ENCODE peak calls at places on chromosomes 16 and 17, in seven cellular contexts. One of them, this sample, is unnamed.

GRCh38 chr17:80045703-80046102 is 9.3 kb downstream of the CCDC40 start:
- DNase-seq in body of pancreas: peak
- DNase-seq in psoas muscle: no peak
- DNase-seq in tibial nerve: no peak
- DNase-seq in BJ: no peak
- DNase-seq in coronary artery: no peak
- DNase-seq in progenitor cell of endocrine pancreas: no peak
- DNase-seq in this sample: no peak

GRCh38 chr17:40452074-40452787 is 9.0 kb downstream of the IGFBP4 start:
- DNase-seq in body of pancreas: no peak
- DNase-seq in psoas muscle: peak
- DNase-seq in tibial nerve: no peak
- DNase-seq in BJ: peak
- DNase-seq in coronary artery: no peak
- DNase-seq in progenitor cell of endocrine pancreas: no peak
- DNase-seq in this sample: peak

GRCh38 chr17:21161498-21162393 is 35.0 kb downstream of the DHRS7B start:
- DNase-seq in body of pancreas: no peak
- DNase-seq in psoas muscle: no peak
- DNase-seq in tibial nerve: no peak
- DNase-seq in BJ: peak
- DNase-seq in coronary artery: no peak
- DNase-seq in progenitor cell of endocrine pancreas: no peak
- DNase-seq in this sample: no peak

GRCh38 chr17:41665566-41666335 is 22.9 kb upstream of the EIF1 start:
- DNase-seq in body of pancreas: peak
- DNase-seq in psoas muscle: peak
- DNase-seq in tibial nerve: peak
- DNase-seq in BJ: no peak
- DNase-seq in coronary artery: peak
- DNase-seq in progenitor cell of endocrine pancreas: peak
- DNase-seq in this sample: peak

GRCh38 chr16:87628940-87629339 is 26.6 kb downstream of the JPH3 start:
- DNase-seq in body of pancreas: no peak
- DNase-seq in psoas muscle: no peak
- DNase-seq in tibial nerve: no peak
- DNase-seq in BJ: no peak
- DNase-seq in coronary artery: no peak
- DNase-seq in progenitor cell of endocrine pancreas: no peak
- DNase-seq in this sample: no peak

GRCh38 chr17:21039839-21040575 is 2.8 kb downstream of the USP22 start:
- DNase-seq in body of pancreas: no peak
- DNase-seq in psoas muscle: no peak
- DNase-seq in tibial nerve: no peak
- DNase-seq in BJ: no peak
- DNase-seq in coronary artery: no peak
- DNase-seq in progenitor cell of endocrine pancreas: no peak
- DNase-seq in this sample: no peak

GRCh38 chr16:4935231-4935855 is 1.6 kb downstream of the PPL start:
- DNase-seq in body of pancreas: peak
- DNase-seq in psoas muscle: peak
- DNase-seq in tibial nerve: peak
- DNase-seq in BJ: peak
- DNase-seq in coronary artery: peak
- DNase-seq in progenitor cell of endocrine pancreas: no peak
- DNase-seq in this sample: peak

GRCh38 chr17:15914400-15915165 is 30.3 kb upstream of the ADORA2B start:
- DNase-seq in body of pancreas: no peak
- DNase-seq in psoas muscle: no peak
- DNase-seq in tibial nerve: no peak
- DNase-seq in BJ: no peak
- DNase-seq in coronary artery: peak
- DNase-seq in progenitor cell of endocrine pancreas: no peak
- DNase-seq in this sample: no peak

GRCh38 chr16:11675561-11676511 is 7.6 kb downstream of the SNN start:
- DNase-seq in body of pancreas: peak
- DNase-seq in psoas muscle: peak
- DNase-seq in tibial nerve: no peak
- DNase-seq in BJ: no peak
- DNase-seq in coronary artery: no peak
- DNase-seq in progenitor cell of endocrine pancreas: no peak
- DNase-seq in this sample: peak

DNA sequence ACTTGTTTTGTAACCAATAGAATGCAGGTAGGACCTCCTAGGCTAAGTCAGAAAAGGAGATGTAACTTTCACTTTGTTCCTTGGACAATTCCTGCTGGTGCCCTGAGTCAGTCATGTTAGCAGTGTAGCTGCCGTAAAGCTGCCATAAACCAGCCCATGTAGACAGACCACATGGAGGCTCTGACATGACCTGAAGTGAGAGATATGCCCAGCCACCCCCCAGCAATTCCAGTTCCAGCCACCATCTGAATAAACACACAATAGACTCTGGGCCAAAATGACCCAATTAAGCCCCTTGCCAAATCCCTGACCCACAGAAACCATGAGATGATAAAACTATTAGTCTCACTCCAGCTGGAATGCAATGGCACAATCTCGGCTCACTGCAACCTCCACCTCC is 20.6 kb downstream of the SMURF2 start:
- DNase-seq in body of pancreas: peak
- DNase-seq in psoas muscle: no peak
- DNase-seq in tibial nerve: no peak
- DNase-seq in BJ: peak
- DNase-seq in coronary artery: no peak
- DNase-seq in progenitor cell of endocrine pancreas: no peak
- DNase-seq in this sample: no peak
- TF ChIP-seq CTCF in body of pancreas: no peak
- TF ChIP-seq CTCF in psoas muscle: no peak
- TF ChIP-seq CTCF in tibial nerve: no peak
- TF ChIP-seq CTCF in BJ: peak
- TF ChIP-seq CTCF in coronary artery: no peak
- TF ChIP-seq CTCF in progenitor cell of endocrine pancreas: no peak
- TF ChIP-seq CTCF in this sample: no peak

GRCh38 chr16:28879841-28880588 is 1.7 kb downstream of the ATP2A1 start:
- DNase-seq in body of pancreas: peak
- DNase-seq in psoas muscle: peak
- DNase-seq in tibial nerve: peak
- DNase-seq in BJ: peak
- DNase-seq in coronary artery: peak
- DNase-seq in progenitor cell of endocrine pancreas: peak
- DNase-seq in this sample: peak
- TF ChIP-seq CTCF in body of pancreas: peak
- TF ChIP-seq CTCF in psoas muscle: no peak
- TF ChIP-seq CTCF in tibial nerve: peak
- TF ChIP-seq CTCF in BJ: no peak
- TF ChIP-seq CTCF in coronary artery: no peak
- TF ChIP-seq CTCF in progenitor cell of endocrine pancreas: no peak
- TF ChIP-seq CTCF in this sample: no peak

GRCh38 chr16:23597003-23597756 is 1.1 kb upstream of the NDUFAB1 start:
- DNase-seq in body of pancreas: peak
- DNase-seq in psoas muscle: no peak
- DNase-seq in tibial nerve: no peak
- DNase-seq in BJ: no peak
- DNase-seq in coronary artery: no peak
- DNase-seq in progenitor cell of endocrine pancreas: no peak
- DNase-seq in this sample: no peak
- TF ChIP-seq CTCF in body of pancreas: no peak
- TF ChIP-seq CTCF in psoas muscle: peak
- TF ChIP-seq CTCF in tibial nerve: no peak
- TF ChIP-seq CTCF in BJ: no peak
- TF ChIP-seq CTCF in coronary artery: no peak
- TF ChIP-seq CTCF in progenitor cell of endocrine pancreas: no peak
- TF ChIP-seq CTCF in this sample: no peak

DNA sequence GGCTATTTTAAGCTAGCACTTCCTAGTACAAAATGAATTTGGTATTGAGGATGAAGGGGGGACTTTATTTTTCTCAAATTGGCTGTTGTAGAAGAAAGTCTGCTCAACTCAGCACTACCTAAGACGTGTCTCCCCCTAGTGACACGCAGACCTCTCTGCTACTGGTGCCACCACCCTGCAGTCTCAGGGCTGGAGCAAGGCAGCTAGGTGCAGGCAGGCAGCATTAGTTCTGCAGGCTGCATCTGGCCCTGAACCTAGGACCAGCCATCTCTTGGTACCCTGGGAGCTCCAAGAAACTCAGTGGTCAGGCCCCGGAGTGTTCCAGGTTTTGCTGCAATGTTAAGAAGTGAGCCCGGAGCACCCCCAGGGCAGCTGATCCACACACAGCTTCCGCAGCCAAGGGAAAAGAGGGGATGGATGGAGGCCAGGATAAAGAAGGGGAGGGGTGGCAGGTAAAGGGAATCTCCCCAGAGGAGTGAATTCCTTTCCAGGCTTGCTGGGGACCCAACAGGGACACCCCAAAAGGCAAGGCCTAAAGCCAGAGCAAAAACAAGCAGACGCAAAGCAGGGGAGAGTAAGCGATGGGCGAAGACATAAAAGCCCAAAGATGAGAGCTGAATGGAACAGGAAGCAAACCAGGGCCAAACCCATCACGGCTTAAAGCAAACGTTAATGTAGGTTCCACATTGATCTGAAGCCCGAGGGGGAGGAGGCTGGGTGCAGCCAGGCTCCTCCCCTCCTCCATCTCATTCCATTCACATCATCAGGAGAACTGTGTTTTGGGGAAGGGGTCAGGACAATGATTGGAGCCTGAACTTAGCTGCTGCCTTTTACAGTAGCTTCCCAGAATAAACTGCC is 200.5 kb downstream of the ZFHX3 start:
- DNase-seq in body of pancreas: peak
- DNase-seq in psoas muscle: no peak
- DNase-seq in tibial nerve: no peak
- DNase-seq in BJ: no peak
- DNase-seq in coronary artery: peak
- DNase-seq in progenitor cell of endocrine pancreas: no peak
- DNase-seq in this sample: no peak
- TF ChIP-seq CTCF in body of pancreas: no peak
- TF ChIP-seq CTCF in psoas muscle: peak
- TF ChIP-seq CTCF in tibial nerve: no peak
- TF ChIP-seq CTCF in BJ: peak
- TF ChIP-seq CTCF in coronary artery: no peak
- TF ChIP-seq CTCF in progenitor cell of endocrine pancreas: peak
- TF ChIP-seq CTCF in this sample: peak

GRCh38 chr16:67104061-67104460 is 5.7 kb upstream of the PHAF1 start:
- DNase-seq in body of pancreas: peak
- DNase-seq in psoas muscle: no peak
- DNase-seq in tibial nerve: no peak
- DNase-seq in BJ: no peak
- DNase-seq in coronary artery: no peak
- DNase-seq in progenitor cell of endocrine pancreas: no peak
- DNase-seq in this sample: no peak
- TF ChIP-seq CTCF in body of pancreas: no peak
- TF ChIP-seq CTCF in psoas muscle: peak
- TF ChIP-seq CTCF in tibial nerve: no peak
- TF ChIP-seq CTCF in BJ: peak
- TF ChIP-seq CTCF in coronary artery: no peak
- TF ChIP-seq CTCF in progenitor cell of endocrine pancreas: peak
- TF ChIP-seq CTCF in this sample: peak

GRCh38 chr17:38798614-38799500 is 499 bp downstream of the PIP4K2B start:
- DNase-seq in body of pancreas: peak
- DNase-seq in psoas muscle: no peak
- DNase-seq in tibial nerve: peak
- DNase-seq in BJ: no peak
- DNase-seq in coronary artery: peak
- DNase-seq in progenitor cell of endocrine pancreas: no peak
- DNase-seq in this sample: peak
- TF ChIP-seq CTCF in body of pancreas: no peak
- TF ChIP-seq CTCF in psoas muscle: no peak
- TF ChIP-seq CTCF in tibial nerve: no peak
- TF ChIP-seq CTCF in BJ: no peak
- TF ChIP-seq CTCF in coronary artery: no peak
- TF ChIP-seq CTCF in progenitor cell of endocrine pancreas: peak
- TF ChIP-seq CTCF in this sample: no peak

GRCh38 chr16:78478267-78478821 is 378.9 kb downstream of the WWOX start:
- DNase-seq in body of pancreas: no peak
- DNase-seq in psoas muscle: no peak
- DNase-seq in tibial nerve: no peak
- DNase-seq in BJ: no peak
- DNase-seq in coronary artery: no peak
- DNase-seq in progenitor cell of endocrine pancreas: no peak
- DNase-seq in this sample: no peak
- TF ChIP-seq CTCF in body of pancreas: no peak
- TF ChIP-seq CTCF in psoas muscle: peak
- TF ChIP-seq CTCF in tibial nerve: peak
- TF ChIP-seq CTCF in BJ: no peak
- TF ChIP-seq CTCF in coronary artery: no peak
- TF ChIP-seq CTCF in progenitor cell of endocrine pancreas: peak
- TF ChIP-seq CTCF in this sample: peak

GRCh38 chr16:67009158-67009557 is 19.8 kb upstream of the CBFB start:
- DNase-seq in body of pancreas: no peak
- DNase-seq in psoas muscle: no peak
- DNase-seq in tibial nerve: no peak
- DNase-seq in BJ: no peak
- DNase-seq in coronary artery: no peak
- DNase-seq in progenitor cell of endocrine pancreas: no peak
- DNase-seq in this sample: no peak
- TF ChIP-seq CTCF in body of pancreas: no peak
- TF ChIP-seq CTCF in psoas muscle: no peak
- TF ChIP-seq CTCF in tibial nerve: no peak
- TF ChIP-seq CTCF in BJ: no peak
- TF ChIP-seq CTCF in coronary artery: no peak
- TF ChIP-seq CTCF in progenitor cell of endocrine pancreas: no peak
- TF ChIP-seq CTCF in this sample: no peak

This sample was measured in kidney.